ENCODE peak calls at places on chromosomes 3 and 15, in seven cellular contexts. N, E, A, O, T, G and H are unnamed samples.

GRCh38 chr3:58210761-58211477 is at the start of gene DNASE1L3:
- DNase-seq in G (no peak), O (no peak), N (peak; percentile 41), T (no peak), E (no peak), A (no peak), H (no peak)

GRCh38 chr3:122101646-122102045 is 46.5 kb downstream of the CD86 start:
- DNase-seq in E (peak; percentile 78), G (no peak), A (peak; percentile 65), O (no peak), T (no peak), N (peak; percentile 64), H (peak; percentile 7)

GRCh38 chr15:71329041-71329440 is 213.8 kb downstream of the THSD4 start:
- DNase-seq in N (peak; percentile 21), O (no peak), G (no peak), E (no peak), A (no peak), T (peak; percentile 22), H (no peak)

GRCh38 chr3:112818289-112818688 is 28.4 kb downstream of the CD200R1L start:
- DNase-seq in T (no peak), G (no peak), E (no peak), O (no peak), A (no peak), N (peak; percentile 80), H (no peak)

GRCh38 chr3:18580268-18580667 is 155.1 kb upstream of the SATB1 start:
- DNase-seq in O (no peak), T (no peak), E (no peak), G (no peak), A (no peak), N (peak; percentile 0), H (no peak)

GRCh38 chr3:125061170-125061569 is 5.4 kb upstream of the HEG1 start:
- DNase-seq in T (peak; percentile 84), A (no peak), N (peak; percentile 94), O (no peak), G (no peak), E (no peak), H (peak; percentile 64)

GRCh38 chr3:4907050-4907449 is 72.2 kb upstream of the BHLHE40 start:
- DNase-seq in T (no peak), O (no peak), G (no peak), A (no peak), E (no peak), N (no peak), H (no peak)

GRCh38 chr15:95208988-95209387 is 977.6 kb downstream of the MCTP2 start:
- DNase-seq in A (no peak), O (no peak), G (no peak), E (no peak), N (peak; percentile 28), T (no peak), H (no peak)

GRCh38 chr3:127312818-127313217 is 25.0 kb upstream of the PRR20G start:
- DNase-seq in O (no peak), T (no peak), A (no peak), N (no peak), G (no peak), E (no peak), H (no peak)

GRCh38 chr3:77372018-77372417 is 332.1 kb downstream of the ROBO2 start:
- DNase-seq in T (no peak), N (no peak), E (no peak), A (no peak), O (no peak), G (no peak), H (no peak)

GRCh38 chr3:118080886-118081285 is 953.8 kb downstream of the IGSF11 start:
- DNase-seq in A (no peak), G (no peak), E (no peak), O (no peak), N (no peak), T (no peak), H (no peak)

GRCh38 chr3:12954891-12955650 is 113.7 kb upstream of the RPL32 start:
- DNase-seq in E (peak; percentile 77), T (peak; percentile 50), N (no peak), G (no peak), A (no peak), O (no peak), H (no peak)

GRCh38 chr3:173398111-173398479 is 551 bp downstream of the NLGN1 start:
- DNase-seq in G (no peak), O (no peak), N (peak; percentile 58), A (no peak), E (no peak), T (no peak), H (peak; percentile 43)

GRCh38 chr3:67384790-67385397 is 269.5 kb downstream of the SUCLG2 start:
- DNase-seq in N (peak; percentile 63), A (peak; percentile 42), T (no peak), G (no peak), E (peak; percentile 39), O (peak; percentile 83), H (peak; percentile 10)

GRCh38 chr3:169901453-169901852 is 9.9 kb upstream of the SAMD7 start:
- DNase-seq in T (no peak), E (no peak), N (no peak), O (no peak), A (no peak), G (no peak), H (no peak)

GRCh38 chr3:33877187-33877586 is 78.8 kb downstream of the PDCD6IP start:
- DNase-seq in O (no peak), E (no peak), N (no peak), T (no peak), G (no peak), A (no peak), H (no peak)

GRCh38 chr3:42052867-42053351 is 38.2 kb upstream of the TRAK1 start:
- DNase-seq in E (no peak), T (no peak), O (no peak), A (no peak), N (no peak), G (no peak), H (no peak)

GRCh38 chr3:132486086-132486485 is 68.8 kb downstream of the DNAJC13 start:
- DNase-seq in E (no peak), T (no peak), O (no peak), G (no peak), A (no peak), N (peak; percentile 57), H (peak; percentile 20)

GRCh38 chr3:40313975-40314860 is 4.7 kb downstream of the EIF1B start:
- DNase-seq in O (no peak), N (peak; percentile 35), T (no peak), G (no peak), E (peak; percentile 37), A (no peak), H (no peak)

GRCh38 chr3:194344012-194344411 is 7.1 kb downstream of the CPN2 start:
- DNase-seq in N (peak; percentile 56), T (peak; percentile 82), O (peak; percentile 96), G (no peak), E (peak; percentile 73), A (peak; percentile 28), H (no peak)

GRCh38 chr15:76756371-76756770 is 148.8 kb downstream of the SCAPER start:
- DNase-seq in T (no peak), N (no peak), A (no peak), E (no peak), O (no peak), G (peak; percentile 19), H (no peak)

GRCh38 chr15:42457445-42458442 is 33.2 kb downstream of the ZNF106 start:
- DNase-seq in O (peak; percentile 78), A (no peak), T (peak; percentile 82), E (peak; percentile 94), N (peak; percentile 95), G (peak; percentile 84), H (peak; percentile 87)

GRCh38 chr3:127406309-127407025 is 118.6 kb upstream of the PRR20G start:
- DNase-seq in G (no peak), O (no peak), A (peak; percentile 66), T (peak; percentile 5), N (peak; percentile 14), E (peak; percentile 23), H (no peak)

GRCh38 chr3:111585214-111585613 is 9.9 kb downstream of the ZBED2 start:
- DNase-seq in N (no peak), G (no peak), A (peak; percentile 75), E (no peak), T (no peak), O (no peak), H (no peak)

DNA sequence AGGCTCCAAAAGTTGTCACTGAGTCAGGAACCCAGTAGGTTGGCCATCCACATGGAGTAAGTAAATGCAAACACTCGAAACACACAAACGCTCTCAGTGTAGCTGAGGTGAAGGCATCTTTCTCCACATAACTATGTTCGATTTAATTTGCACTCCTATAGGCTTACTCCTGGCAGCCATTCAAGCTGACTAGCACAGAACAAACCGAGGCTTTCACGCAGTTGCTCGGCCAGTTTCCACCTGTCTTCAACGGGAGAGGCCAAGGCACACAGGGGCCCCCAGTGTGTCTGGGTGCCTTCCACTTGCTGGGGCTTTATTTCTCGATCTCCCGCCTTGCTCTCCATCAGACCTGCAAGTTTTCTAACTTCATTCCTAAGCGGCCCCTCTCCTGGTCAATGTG is 18.9 kb downstream of the RGMA start:
- DNase-seq in N (no peak), A (no peak), E (no peak), G (no peak), T (no peak), O (no peak), H (no peak)
- H3K4me3 ChIP-seq in N (no peak overlapping the region), A (no peak overlapping the region), E (no peak overlapping the region), G (no peak overlapping the region), T (peak overlapping the region; percentile 77), O (peak overlapping the region; percentile 94), H (no peak overlapping the region)

GRCh38 chr3:22730701-22731100 is 472.4 kb upstream of the UBE2E2 start:
- DNase-seq in T (no peak), O (no peak), N (no peak), G (no peak), E (no peak), A (no peak), H (no peak)
- H3K4me3 ChIP-seq in T (no peak overlapping the region), O (no peak overlapping the region), N (no peak overlapping the region), G (no peak overlapping the region), E (no peak overlapping the region), A (no peak overlapping the region), H (no peak overlapping the region)

GRCh38 chr3:23325466-23326065 is 122.4 kb downstream of the UBE2E2 start:
- DNase-seq in T (no peak), G (no peak), A (no peak), N (peak; percentile 28), O (no peak), E (no peak), H (no peak)
- H3K4me3 ChIP-seq in T (no peak overlapping the region), G (no peak overlapping the region), A (no peak overlapping the region), N (no peak overlapping the region), O (no peak overlapping the region), E (no peak overlapping the region), H (no peak overlapping the region)

GRCh38 chr3:128881576-128881975 is 2.2 kb downstream of the ACAD9 start:
- DNase-seq in A (no peak), G (no peak), N (no peak), E (no peak), T (no peak), O (no peak), H (no peak)

GRCh38 chr3:128878011-128878457 is 1.4 kb upstream of the ACAD9 start:
- DNase-seq in O (no peak), G (no peak), E (no peak), T (no peak), N (no peak), A (no peak), H (no peak)

GRCh38 chr3:128879125-128879969 is at the start of gene ACAD9:
- DNase-seq in O (peak; percentile 100), G (peak; percentile 80), A (peak; percentile 96), E (peak; percentile 98), T (peak; percentile 98), N (peak; percentile 97), H (peak; percentile 95)

GRCh38 chr3:128878556-128879124 is 780 bp upstream of the ACAD9 start:
- DNase-seq in N (peak; percentile 84), O (no peak), G (peak; percentile 10), E (peak; percentile 46), T (peak; percentile 45), A (no peak), H (peak; percentile 29)

GRCh38 chr3:128879991-128880390 is 571 bp downstream of the ACAD9 start:
- DNase-seq in A (no peak), E (no peak), O (no peak), N (no peak), G (no peak), T (no peak), H (no peak)
- H3K4me3 ChIP-seq in A (peak overlapping the region; percentile 86), E (peak overlapping the region; percentile 65), O (peak overlapping the region; percentile 85), N (peak overlapping the region; percentile 94), G (peak overlapping the region; percentile 89), T (peak overlapping the region; percentile 85), H (peak overlapping the region; percentile 78)